ENCODE peak calls at places on chromosomes 3 and 15, in four cellular contexts. N, S, U and Z are unnamed samples.

GRCh38 chr3:45313743-45314403 is 74.5 kb upstream of the LARS2 start:
- DNase-seq in N (no peak), S (no peak), U (no peak), Z (no peak)

GRCh38 chr3:25493246-25493645 is 65.2 kb downstream of the RARB start:
- DNase-seq in N (no peak), S (peak), U (peak), Z (no peak)

GRCh38 chr3:116423365-116423764 is 21.9 kb downstream of the LSAMP start:
- DNase-seq in N (peak), S (no peak), U (peak), Z (no peak)

GRCh38 chr15:101056366-101057334 is 137.5 kb downstream of the LRRK1 start:
- DNase-seq in N (no peak), S (no peak), U (no peak), Z (no peak)

GRCh38 chr3:5032844-5033243 is 53.6 kb downstream of the BHLHE40 start:
- DNase-seq in N (no peak), S (no peak), U (no peak), Z (no peak)

GRCh38 chr15:72782993-72783562 is 480 bp downstream of the ADPGK start:
- DNase-seq in N (peak), S (no peak), U (no peak), Z (no peak)

GRCh38 chr15:57640935-57641682 is 49.4 kb downstream of the MYZAP start:
- DNase-seq in N (peak), S (peak), U (peak), Z (peak)

GRCh38 chr15:28043625-28044520 is 55.2 kb downstream of the OCA2 start:
- DNase-seq in N (no peak), S (no peak), U (no peak), Z (no peak)

GRCh38 chr3:197337656-197338055 is 39.2 kb upstream of the DLG1 start:
- DNase-seq in N (no peak), S (no peak), U (peak), Z (no peak)

GRCh38 chr15:57468486-57468885 is 92.2 kb downstream of the CGNL1 start:
- DNase-seq in N (no peak), S (no peak), U (no peak), Z (no peak)

GRCh38 chr3:110166791-110167190 is 829.4 kb upstream of the DPPA4 start:
- DNase-seq in N (no peak), S (no peak), U (no peak), Z (no peak)

GRCh38 chr15:69285834-69286233 is 12.9 kb upstream of the PAQR5 start:
- DNase-seq in N (no peak), S (no peak), U (no peak), Z (no peak)

GRCh38 chr3:129795596-129795995 is 97.9 kb downstream of the TMCC1 start:
- DNase-seq in N (no peak), S (peak), U (peak), Z (peak)

GRCh38 chr15:74906193-74906449 is 530 bp downstream of the FAM219B start:
- DNase-seq in N (no peak), S (no peak), U (no peak), Z (no peak)

GRCh38 chr3:107421170-107421792 is 44.0 kb downstream of the CCDC54 start:
- DNase-seq in N (peak), S (peak), U (peak), Z (peak)

GRCh38 chr15:96234109-96234892 is 96.2 kb upstream of the NR2F2 start:
- DNase-seq in N (no peak), S (no peak), U (no peak), Z (peak)

GRCh38 chr15:79943820-79944219 is 27.2 kb downstream of the BCL2A1 start:
- DNase-seq in N (no peak), S (peak), U (no peak), Z (no peak)

GRCh38 chr3:141076821-141077571 is 25.8 kb downstream of the SPSB4 start:
- DNase-seq in N (peak), S (no peak), U (peak), Z (peak)

GRCh38 chr15:24857094-24857437 is 97.7 kb upstream of the SNRPN start:
- DNase-seq in N (no peak), S (no peak), U (no peak), Z (no peak)

GRCh38 chr3:127392146-127392470 is 104.3 kb upstream of the PRR20G start:
- DNase-seq in N (no peak), S (no peak), U (no peak), Z (no peak)

GRCh38 chr15:75067123-75067854 is 43.9 kb downstream of the PPCDC start:
- DNase-seq in N (no peak), S (no peak), U (peak), Z (peak)

GRCh38 chr15:98433302-98433701 is 215.0 kb upstream of the IGF1R start:
- DNase-seq in N (no peak), S (no peak), U (peak), Z (peak)

GRCh38 chr3:69320867-69321266 is 65.0 kb downstream of the FRMD4B start:
- DNase-seq in N (peak), S (no peak), U (no peak), Z (peak)

GRCh38 chr3:105678017-105678416 is 190.8 kb downstream of the CBLB start:
- DNase-seq in N (no peak), S (no peak), U (no peak), Z (no peak)

GRCh38 chr3:145898487-145898886 is 262.5 kb downstream of the PLOD2 start:
- DNase-seq in N (no peak), S (no peak), U (peak), Z (no peak)

GRCh38 chr3:102460579-102460978 is 25.8 kb downstream of the ZPLD1 start:
- DNase-seq in N (no peak), S (no peak), U (peak), Z (no peak)

GRCh38 chr3:37945803-37946530 is 44.6 kb upstream of the VILL start:
- DNase-seq in N (no peak), S (peak), U (no peak), Z (peak)

GRCh38 chr15:74387988-74388955 is 20.8 kb upstream of the CYP11A1 start:
- DNase-seq in N (no peak), S (no peak), U (no peak), Z (no peak)

GRCh38 chr15:57731543-57732103 is 25.1 kb downstream of the POLR2M start:
- DNase-seq in N (no peak), S (no peak), U (no peak), Z (no peak)

GRCh38 chr15:94363382-94363781 is 132.0 kb downstream of the MCTP2 start:
- DNase-seq in N (no peak), S (no peak), U (no peak), Z (no peak)

GRCh38 chr3:156762631-156763185 is 63.4 kb upstream of the LEKR1 start:
- DNase-seq in N (no peak), S (no peak), U (peak), Z (peak)

GRCh38 chr15:70411464-70411863 is 313.7 kb upstream of the TLE3 start:
- DNase-seq in N (no peak), S (no peak), U (no peak), Z (no peak)